ENCODE peak calls at places on chromosomes 2 and 18, in five cellular contexts. One of them, this sample, is unnamed. For H3K4me1, the result is how much of the 10 kb centered on the place peaks cover.

GRCh38 chr2:31318360-31319336 is 84.7 kb downstream of the EHD3 start:
- DNase-seq in cardiac muscle cell: peak
- DNase-seq in psoas muscle: peak
- DNase-seq in left ventricle myocardium inferior: peak
- DNase-seq in colonic mucosa: peak
- DNase-seq in this sample: peak

GRCh38 chr2:187552959-187553681 is 1.1 kb downstream of the TFPI start:
- DNase-seq in psoas muscle: no peak
- DNase-seq in colonic mucosa: no peak
- DNase-seq in left ventricle myocardium inferior: no peak
- DNase-seq in cardiac muscle cell: peak
- DNase-seq in this sample: no peak

GRCh38 chr2:233056961-233057605 is 3.1 kb upstream of the INPP5D start:
- DNase-seq in colonic mucosa: no peak
- DNase-seq in left ventricle myocardium inferior: no peak
- DNase-seq in psoas muscle: no peak
- DNase-seq in cardiac muscle cell: no peak
- DNase-seq in this sample: no peak

GRCh38 chr2:193462411-193462810 is 1267.7 kb upstream of the TMEFF2 start:
- DNase-seq in colonic mucosa: no peak
- DNase-seq in psoas muscle: no peak
- DNase-seq in cardiac muscle cell: no peak
- DNase-seq in left ventricle myocardium inferior: no peak
- DNase-seq in this sample: no peak

GRCh38 chr18:74493689-74494088 is 2.5 kb upstream of the CNDP2 start:
- DNase-seq in cardiac muscle cell: peak
- DNase-seq in psoas muscle: no peak
- DNase-seq in left ventricle myocardium inferior: no peak
- DNase-seq in colonic mucosa: peak
- DNase-seq in this sample: peak

GRCh38 chr2:101160454-101160853 is 9.3 kb upstream of the TBC1D8 start:
- DNase-seq in cardiac muscle cell: peak
- DNase-seq in left ventricle myocardium inferior: no peak
- DNase-seq in colonic mucosa: no peak
- DNase-seq in psoas muscle: no peak
- DNase-seq in this sample: no peak

GRCh38 chr2:41869542-41870256 is 178.1 kb upstream of the PKDCC start:
- DNase-seq in left ventricle myocardium inferior: peak
- DNase-seq in colonic mucosa: peak
- DNase-seq in cardiac muscle cell: peak
- DNase-seq in psoas muscle: peak
- DNase-seq in this sample: peak

GRCh38 chr2:176121377-176122111 is 975 bp upstream of the HOXD9 start:
- DNase-seq in psoas muscle: no peak
- DNase-seq in left ventricle myocardium inferior: no peak
- DNase-seq in cardiac muscle cell: no peak
- DNase-seq in colonic mucosa: no peak
- DNase-seq in this sample: no peak

GRCh38 chr2:191202881-191203397 is 42.3 kb upstream of the MYO1B start:
- DNase-seq in colonic mucosa: no peak
- DNase-seq in psoas muscle: no peak
- DNase-seq in cardiac muscle cell: peak
- DNase-seq in left ventricle myocardium inferior: peak
- DNase-seq in this sample: no peak

GRCh38 chr2:224573724-224574123 is 11.4 kb downstream of the CUL3 start:
- DNase-seq in cardiac muscle cell: no peak
- DNase-seq in psoas muscle: no peak
- DNase-seq in left ventricle myocardium inferior: no peak
- DNase-seq in colonic mucosa: no peak
- DNase-seq in this sample: no peak

GRCh38 chr2:27428213-27428977 is at the start of gene NRBP1:
- DNase-seq in cardiac muscle cell: peak
- DNase-seq in psoas muscle: peak
- DNase-seq in colonic mucosa: peak
- DNase-seq in left ventricle myocardium inferior: peak
- DNase-seq in this sample: peak

GRCh38 chr2:102514061-102514785 is 41.2 kb downstream of the SLC9A4 start:
- DNase-seq in psoas muscle: no peak
- DNase-seq in cardiac muscle cell: peak
- DNase-seq in left ventricle myocardium inferior: no peak
- DNase-seq in colonic mucosa: no peak
- DNase-seq in this sample: no peak

GRCh38 chr18:63677490-63678225 is 16.0 kb upstream of the SERPINB3 start:
- DNase-seq in left ventricle myocardium inferior: no peak
- DNase-seq in colonic mucosa: no peak
- DNase-seq in psoas muscle: no peak
- DNase-seq in cardiac muscle cell: peak
- DNase-seq in this sample: no peak

GRCh38 chr2:174332607-174333001 is 2.1 kb upstream of the SP9 start:
- DNase-seq in left ventricle myocardium inferior: no peak
- DNase-seq in cardiac muscle cell: no peak
- DNase-seq in colonic mucosa: no peak
- DNase-seq in psoas muscle: no peak
- DNase-seq in this sample: no peak

GRCh38 chr2:226378733-226379132 is 420.9 kb downstream of the IRS1 start:
- DNase-seq in colonic mucosa: no peak
- DNase-seq in cardiac muscle cell: peak
- DNase-seq in psoas muscle: no peak
- DNase-seq in left ventricle myocardium inferior: no peak
- DNase-seq in this sample: no peak

GRCh38 chr2:53286336-53286735 is 481.3 kb upstream of the CHAC2 start:
- DNase-seq in psoas muscle: no peak
- DNase-seq in left ventricle myocardium inferior: no peak
- DNase-seq in cardiac muscle cell: no peak
- DNase-seq in colonic mucosa: no peak
- DNase-seq in this sample: no peak

GRCh38 chr2:199466704-199467461 is 9.1 kb upstream of the SATB2 start:
- DNase-seq in cardiac muscle cell: no peak
- DNase-seq in left ventricle myocardium inferior: no peak
- DNase-seq in colonic mucosa: peak
- DNase-seq in psoas muscle: peak
- DNase-seq in this sample: no peak

GRCh38 chr2:46615555-46616487 is 136.5 kb downstream of the TMEM247 start:
- DNase-seq in colonic mucosa: peak
- DNase-seq in psoas muscle: peak
- DNase-seq in cardiac muscle cell: peak
- DNase-seq in left ventricle myocardium inferior: no peak
- DNase-seq in this sample: no peak

DNA sequence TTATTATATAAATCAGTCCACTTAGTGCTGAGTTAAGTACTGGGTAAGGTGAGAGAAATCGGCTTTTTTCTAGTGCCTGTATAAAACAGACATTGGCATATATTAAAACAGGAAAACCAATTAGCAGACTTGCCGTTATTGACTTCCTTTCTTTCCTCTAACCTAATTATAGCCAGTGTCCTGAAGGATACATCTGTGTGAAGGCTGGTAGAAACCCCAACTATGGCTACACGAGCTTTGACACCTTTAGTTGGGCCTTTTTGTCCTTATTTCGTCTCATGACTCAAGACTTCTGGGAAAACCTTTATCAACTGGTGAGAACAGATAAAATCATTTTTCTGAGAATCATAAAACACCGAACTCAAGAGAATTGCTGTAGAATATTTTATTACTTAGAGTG is 74.2 kb downstream of the SCN2A start:
- DNase-seq in cardiac muscle cell: no peak
- DNase-seq in left ventricle myocardium inferior: no peak
- DNase-seq in colonic mucosa: no peak
- DNase-seq in psoas muscle: no peak
- DNase-seq in this sample: no peak
- H3K4me1 ChIP-seq in cardiac muscle cell: under half
- H3K4me1 ChIP-seq in left ventricle myocardium inferior: under half
- H3K4me1 ChIP-seq in colonic mucosa: under half
- H3K4me1 ChIP-seq in psoas muscle: under half
- H3K4me1 ChIP-seq in this sample: under half

GRCh38 chr2:181895788-181896187 is 4.3 kb downstream of the ITPRID2 start:
- DNase-seq in psoas muscle: no peak
- DNase-seq in colonic mucosa: no peak
- DNase-seq in left ventricle myocardium inferior: no peak
- DNase-seq in cardiac muscle cell: no peak
- DNase-seq in this sample: no peak

GRCh38 chr2:181892795-181893435 is 1.4 kb downstream of the ITPRID2 start:
- DNase-seq in cardiac muscle cell: peak
- DNase-seq in colonic mucosa: no peak
- DNase-seq in left ventricle myocardium inferior: no peak
- DNase-seq in psoas muscle: no peak
- DNase-seq in this sample: no peak

GRCh38 chr2:181896286-181896685 is 4.8 kb downstream of the ITPRID2 start:
- DNase-seq in psoas muscle: no peak
- DNase-seq in left ventricle myocardium inferior: no peak
- DNase-seq in colonic mucosa: no peak
- DNase-seq in cardiac muscle cell: no peak
- DNase-seq in this sample: no peak

GRCh38 chr2:181891966-181892794 is 650 bp downstream of the ITPRID2 start:
- DNase-seq in left ventricle myocardium inferior: peak
- DNase-seq in psoas muscle: peak
- DNase-seq in cardiac muscle cell: peak
- DNase-seq in colonic mucosa: peak
- DNase-seq in this sample: peak

GRCh38 chr2:181894381-181894780 is 2.9 kb downstream of the ITPRID2 start:
- DNase-seq in psoas muscle: no peak
- DNase-seq in colonic mucosa: no peak
- DNase-seq in left ventricle myocardium inferior: no peak
- DNase-seq in cardiac muscle cell: no peak
- DNase-seq in this sample: no peak
- H3K4me3 ChIP-seq in psoas muscle: peak
- H3K4me3 ChIP-seq in colonic mucosa: peak
- H3K4me3 ChIP-seq in left ventricle myocardium inferior: peak
- H3K4me3 ChIP-seq in cardiac muscle cell: peak
- H3K4me3 ChIP-seq in this sample: no peak

GRCh38 chr2:9657731-9658130 is 26.9 kb upstream of the YWHAQ start:
- DNase-seq in cardiac muscle cell: no peak
- DNase-seq in colonic mucosa: no peak
- DNase-seq in psoas muscle: no peak
- DNase-seq in left ventricle myocardium inferior: no peak
- DNase-seq in this sample: no peak
- TF ChIP-seq CTCF in cardiac muscle cell: no peak
- TF ChIP-seq CTCF in colonic mucosa: no peak
- TF ChIP-seq CTCF in psoas muscle: no peak
- TF ChIP-seq CTCF in left ventricle myocardium inferior: no peak
- TF ChIP-seq CTCF in this sample: no peak

GRCh38 chr2:39483530-39483929 is 46.4 kb upstream of the MAP4K3 start:
- DNase-seq in colonic mucosa: no peak
- DNase-seq in cardiac muscle cell: no peak
- DNase-seq in psoas muscle: no peak
- DNase-seq in left ventricle myocardium inferior: no peak
- DNase-seq in this sample: no peak
- H3K4me1 ChIP-seq in colonic mucosa: under half
- H3K4me1 ChIP-seq in cardiac muscle cell: under half
- H3K4me1 ChIP-seq in psoas muscle: under half
- H3K4me1 ChIP-seq in left ventricle myocardium inferior: under half
- H3K4me1 ChIP-seq in this sample: under half